ENCODE peak calls at places on chromosomes 5 and 9, in six cellular contexts. K is AG04450, W is ovary, R is pancreas, N is HCT116, Z is BE2C. C is an unnamed sample.

GRCh38 chr9:9078301-9078700 is 1278.7 kb upstream of the DMAC1 start:
- DNase-seq in K (no peak), W (no peak), R (no peak), N (no peak), Z (no peak), C (no peak)

GRCh38 chr5:62385136-62385535 is 18.6 kb downstream of the DIMT1 start:
- DNase-seq in K (no peak), W (no peak), R (no peak), N (no peak), Z (no peak), C (no peak)

GRCh38 chr5:73120222-73121108 is at the start of gene TMEM171:
- DNase-seq in K (no peak), W (peak), R (peak), N (peak), Z (no peak), C (peak)

GRCh38 chr5:138339086-138339456 is 1.0 kb downstream of the FAM53C start:
- DNase-seq in K (no peak), W (no peak), R (no peak), N (no peak), Z (no peak), C (no peak)

GRCh38 chr9:113156880-113157279 is 6.1 kb downstream of the SLC31A2 start:
- DNase-seq in K (no peak), W (no peak), R (no peak), N (no peak), Z (no peak), C (no peak)

GRCh38 chr5:32778403-32778802 is 67.3 kb downstream of the NPR3 start:
- DNase-seq in K (no peak), W (no peak), R (no peak), N (no peak), Z (no peak), C (no peak)

GRCh38 chr5:147576646-147577535 is 67.0 kb upstream of the DPYSL3 start:
- DNase-seq in K (no peak), W (peak), R (peak), N (no peak), Z (peak), C (peak)

GRCh38 chr9:71637433-71637832 is 130.9 kb downstream of the CEMIP2 start:
- DNase-seq in K (no peak), W (no peak), R (no peak), N (no peak), Z (no peak), C (no peak)

GRCh38 chr9:2466703-2467102 is 154.9 kb upstream of the VLDLR start:
- DNase-seq in K (no peak), W (no peak), R (no peak), N (no peak), Z (peak), C (no peak)

GRCh38 chr5:122835681-122836080 is 9.7 kb upstream of the SNX24 start:
- DNase-seq in K (no peak), W (no peak), R (no peak), N (no peak), Z (no peak), C (no peak)

GRCh38 chr5:57370376-57370775 is 112.2 kb downstream of the ACTBL2 start:
- DNase-seq in K (no peak), W (no peak), R (no peak), N (no peak), Z (no peak), C (no peak)

DNA sequence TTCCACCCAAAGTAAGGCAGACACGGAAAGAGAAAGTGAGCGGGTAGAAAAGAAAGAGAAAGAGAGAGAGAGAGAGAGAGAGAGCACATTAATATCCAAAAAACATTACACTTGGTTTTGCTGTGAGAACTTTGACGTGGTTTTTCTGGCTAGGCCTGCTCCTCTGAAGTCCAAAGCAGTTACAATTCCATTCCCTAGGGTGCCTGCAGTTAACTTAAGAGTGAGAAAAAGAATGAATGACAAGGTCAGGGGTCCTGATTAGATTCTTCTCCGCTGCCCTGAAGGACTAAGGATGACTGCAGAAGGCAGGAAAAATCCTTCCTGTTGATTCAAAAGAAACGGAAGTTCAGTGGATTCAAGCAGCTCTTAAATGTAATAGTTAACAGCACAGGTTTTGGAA is 589.8 kb downstream of the PRELID2 start:
- DNase-seq in K (no peak), W (no peak), R (no peak), N (no peak), Z (no peak), C (peak)
- TF ChIP-seq CTCF in K (no peak), W (no peak), R (no peak), N (no peak), Z (no peak), C (no peak)

DNA sequence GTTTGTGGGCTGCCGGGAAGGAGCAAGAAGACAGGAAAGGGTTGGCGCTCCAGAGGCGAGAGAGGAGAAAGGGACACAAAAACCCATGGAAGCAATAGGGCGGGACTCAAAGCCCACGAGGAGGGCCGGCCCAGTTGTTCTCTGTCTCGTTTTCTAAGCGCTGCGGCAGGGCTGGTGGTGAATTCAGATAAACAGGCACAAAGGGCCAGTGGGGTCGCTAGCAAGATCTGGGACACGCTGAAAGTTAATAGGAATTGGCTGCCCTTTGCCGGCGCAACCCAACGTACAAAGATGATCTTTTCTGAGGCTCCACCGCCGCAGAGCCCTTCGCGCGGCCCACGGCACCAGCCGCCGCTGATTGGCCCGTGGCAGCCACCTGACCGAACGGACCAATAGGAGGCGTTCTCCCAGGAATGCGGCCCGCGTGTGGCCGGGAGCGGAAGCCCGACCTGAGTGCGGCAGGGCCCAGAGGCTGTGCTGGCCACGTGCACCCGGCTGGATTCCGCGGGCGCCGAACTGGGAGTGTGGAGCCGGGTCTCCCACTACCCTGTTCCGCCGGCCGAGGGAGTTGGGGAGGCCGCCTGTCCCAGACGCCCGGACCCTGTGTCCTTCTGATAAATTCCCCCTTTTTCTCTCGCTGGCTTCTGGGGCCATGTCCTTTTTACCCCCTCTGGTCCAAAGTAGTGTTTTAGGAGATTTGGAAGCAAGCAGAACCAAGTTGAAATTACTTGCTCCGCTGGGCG is 16.8 kb upstream of the NSD1 start:
- DNase-seq in K (no peak), W (peak), R (peak), N (no peak), Z (no peak), C (peak)
- H3K4me3 ChIP-seq in K (no peak), W (peak), R (no peak), N (no peak), Z (no peak), C (peak)

GRCh38 chr9:109906766-109907382 is 126.9 kb downstream of the PALM2AKAP2 start:
- DNase-seq in K (no peak), W (no peak), R (no peak), N (no peak), Z (no peak), C (peak)
- TF ChIP-seq CTCF in K (no peak), W (no peak), R (no peak), N (no peak), Z (no peak), C (no peak)

DNA sequence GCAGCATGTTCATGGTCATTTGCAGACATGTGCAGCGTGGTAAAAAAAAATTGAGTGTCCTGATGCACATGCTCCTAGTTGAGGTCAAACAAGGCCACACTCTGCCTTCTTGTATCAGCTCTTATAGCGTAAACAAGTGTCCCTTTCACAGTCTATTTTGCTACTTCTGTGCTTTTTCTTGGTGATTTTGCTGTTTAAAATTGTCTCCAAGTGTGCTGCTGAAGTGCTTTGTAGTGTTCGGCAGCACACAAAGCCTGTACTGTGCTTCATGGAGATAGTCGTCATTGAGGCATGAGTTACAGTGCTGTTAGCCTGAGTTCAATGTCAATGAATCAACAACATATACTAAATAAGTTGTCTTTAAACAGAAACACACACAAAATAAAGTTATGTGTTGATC is 690.4 kb upstream of the MEF2C start:
- DNase-seq in K (no peak), W (no peak), R (no peak), N (no peak), Z (no peak), C (no peak)
- H3K4me3 ChIP-seq in K (no peak), W (no peak), R (no peak), N (no peak), Z (no peak), C (no peak)

GRCh38 chr9:126154869-126155268 is 171.8 kb upstream of the MVB12B start:
- DNase-seq in K (no peak), W (no peak), R (no peak), N (no peak), Z (no peak), C (no peak)
- TF ChIP-seq CTCF in K (no peak), W (no peak), R (no peak), N (no peak), Z (no peak), C (no peak)

GRCh38 chr5:80961376-80962281 is 1.5 kb downstream of the RASGRF2 start:
- DNase-seq in K (no peak), W (no peak), R (no peak), N (no peak), Z (no peak), C (no peak)
- H3K4me3 ChIP-seq in K (peak), W (peak), R (no peak), N (no peak), Z (no peak), C (no peak)

DNA sequence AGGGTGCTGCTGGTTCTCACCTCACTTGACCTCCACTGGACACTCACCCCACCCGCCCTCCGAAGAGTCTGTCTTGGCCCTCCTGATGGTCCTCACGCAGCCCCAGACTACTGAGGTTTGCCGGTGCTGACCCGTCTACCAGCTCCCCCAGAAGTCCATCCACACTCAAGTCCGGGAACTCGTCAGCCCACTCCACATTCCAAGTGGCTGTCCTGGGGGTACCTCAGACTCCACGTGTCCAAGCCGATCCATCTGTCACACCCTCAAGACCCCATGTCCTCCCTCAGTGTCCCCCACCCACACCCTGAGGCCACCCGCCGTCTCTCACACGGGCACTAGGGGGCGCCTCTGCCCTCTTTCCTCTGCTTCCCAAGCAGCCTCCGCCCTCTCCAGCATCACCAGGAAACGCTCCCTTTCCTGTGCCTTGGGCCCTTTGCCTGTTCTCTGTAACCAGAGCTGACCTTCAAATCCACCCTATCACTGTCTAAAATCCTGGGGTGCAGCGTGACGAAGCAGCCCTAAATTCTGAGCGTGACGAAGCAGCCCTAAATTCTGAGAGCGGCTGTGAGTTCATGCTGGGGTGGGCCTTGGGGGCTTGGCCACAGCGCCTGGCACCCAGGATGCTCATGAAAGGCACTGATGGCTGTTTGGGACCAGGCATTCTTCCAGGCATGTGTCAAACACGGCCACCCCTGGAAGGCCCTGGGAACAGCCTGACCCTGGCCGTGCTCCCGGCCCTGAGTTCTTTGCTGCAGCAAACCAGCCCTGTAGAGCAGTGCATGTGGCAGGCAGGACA is 95.7 kb downstream of the KCNT1 start:
- DNase-seq in K (no peak), W (no peak), R (peak), N (peak), Z (peak), C (peak)
- TF ChIP-seq CTCF in K (peak), W (no peak), R (no peak), N (peak), Z (peak), C (peak)

GRCh38 chr5:100900142-100900795 is 2.8 kb downstream of the ST8SIA4 start:
- DNase-seq in K (no peak), W (no peak), R (no peak), N (no peak), Z (peak), C (no peak)
- H3K4me3 ChIP-seq in K (peak), W (peak), R (no peak), N (no peak), Z (peak), C (peak)

GRCh38 chr5:139817362-139817761 is 21.8 kb downstream of the PSD2 start:
- DNase-seq in K (no peak), W (no peak), R (no peak), N (no peak), Z (peak), C (no peak)

GRCh38 chr5:139817970-139818369 is 22.4 kb downstream of the PSD2 start:
- DNase-seq in K (no peak), W (no peak), R (no peak), N (no peak), Z (no peak), C (no peak)

GRCh38 chr5:139814704-139815280 is 19.2 kb downstream of the PSD2 start:
- DNase-seq in K (no peak), W (no peak), R (no peak), N (no peak), Z (peak), C (no peak)

GRCh38 chr5:139814191-139814601 is 18.6 kb downstream of the PSD2 start:
- DNase-seq in K (no peak), W (no peak), R (no peak), N (no peak), Z (no peak), C (no peak)

GRCh38 chr5:139816566-139816965 is 21.0 kb downstream of the PSD2 start:
- DNase-seq in K (no peak), W (no peak), R (no peak), N (no peak), Z (no peak), C (no peak)
- TF ChIP-seq CTCF in K (no peak), W (no peak), R (no peak), N (no peak), Z (no peak), C (no peak)

DNA sequence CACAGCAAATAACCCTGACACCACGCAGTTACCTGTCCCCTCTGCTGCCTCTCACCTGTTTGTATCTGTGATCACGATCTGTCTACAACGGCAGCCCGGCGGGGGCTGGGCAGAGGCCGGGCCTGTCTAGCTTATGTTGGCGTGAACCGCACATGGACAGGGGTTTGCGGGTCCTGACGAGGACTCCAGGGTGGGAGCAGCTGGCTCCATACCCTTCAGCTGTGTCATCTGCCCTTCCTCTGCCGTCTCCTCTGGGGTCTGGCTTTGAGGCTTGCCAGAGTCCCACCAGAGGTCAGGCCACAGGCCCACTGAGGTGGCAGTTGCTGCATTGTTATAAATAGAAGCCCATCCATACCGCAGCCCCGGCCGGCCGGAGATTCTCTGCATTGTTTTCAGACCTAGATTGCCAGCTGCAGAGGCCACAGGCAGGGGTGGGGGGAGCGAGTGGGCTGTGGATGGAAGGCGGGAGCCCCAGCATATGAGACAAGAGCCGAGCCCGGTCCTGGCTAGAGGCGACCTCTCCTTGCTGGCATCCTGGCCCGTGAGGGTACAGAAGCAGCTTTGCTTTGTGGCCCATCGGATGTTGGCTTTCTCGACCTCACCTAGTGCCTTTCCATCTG is 37.8 kb downstream of the FAM78A start:
- DNase-seq in K (no peak), W (no peak), R (no peak), N (no peak), Z (peak), C (peak)
- H3K4me3 ChIP-seq in K (no peak), W (no peak), R (no peak), N (no peak), Z (no peak), C (no peak)